ENCODE peak calls at places on chromosomes 11 and 22, in eight cellular contexts. M, D, U, S, L, T, W and Q are unnamed samples.

GRCh38 chr11:60831143-60831500 is 10.8 kb upstream of the CCDC86 start:
- DNase-seq in L (peak; percentile 65), D (peak; percentile 80), S (peak; percentile 81), U (peak; percentile 79), W (peak; percentile 82), T (no peak), M (peak; percentile 85), Q (peak; percentile 74)

GRCh38 chr11:131295986-131296385 is 74.4 kb upstream of the NTM start:
- DNase-seq in D (no peak), M (no peak), U (no peak), L (no peak), W (no peak), T (no peak), S (no peak), Q (no peak)

GRCh38 chr11:8218409-8218808 is 45.3 kb downstream of the LMO1 start:
- DNase-seq in S (no peak), L (no peak), D (no peak), U (no peak), M (no peak), W (no peak), T (no peak), Q (no peak)

GRCh38 chr11:22677153-22677890 is 10.9 kb downstream of the GAS2 start:
- DNase-seq in D (no peak), M (no peak), U (no peak), L (no peak), W (no peak), T (no peak), S (no peak), Q (no peak)

GRCh38 chr22:22720201-22720723 is 75.8 kb downstream of the GGTLC2 start:
- DNase-seq in L (peak; percentile 40), D (peak; percentile 56), U (no peak), T (no peak), W (peak; percentile 54), M (peak; percentile 73), S (no peak), Q (peak; percentile 71)

GRCh38 chr22:49528420-49528720 is 299.3 kb downstream of the BRD1 start:
- DNase-seq in W (no peak), S (no peak), U (no peak), L (no peak), T (no peak), M (no peak), D (no peak), Q (no peak)

GRCh38 chr22:28051787-28052356 is 132.8 kb upstream of the PITPNB start:
- DNase-seq in T (no peak), D (peak; percentile 66), M (peak; percentile 89), W (peak; percentile 33), S (peak; percentile 72), L (no peak), U (peak; percentile 55), Q (peak; percentile 79)

GRCh38 chr22:27719535-27720227 is 81.9 kb downstream of the MN1 start:
- DNase-seq in S (peak; percentile 39), W (no peak), D (peak; percentile 4), T (no peak), L (no peak), M (no peak), U (no peak), Q (peak; percentile 51)

GRCh38 chr22:46672731-46673130 is 52.5 kb downstream of the GRAMD4 start:
- DNase-seq in S (no peak), U (no peak), L (no peak), M (no peak), T (peak; percentile 68), W (no peak), D (no peak), Q (no peak)

GRCh38 chr11:93591247-93591898 is 48.2 kb upstream of the SMCO4 start:
- DNase-seq in L (no peak), D (peak; percentile 48), U (no peak), M (no peak), W (no peak), S (no peak), T (no peak), Q (no peak)

GRCh38 chr11:93744669-93745004 is 3.2 kb downstream of the C11orf54 start:
- DNase-seq in M (no peak), D (no peak), T (no peak), S (no peak), U (no peak), W (no peak), L (no peak), Q (no peak)

GRCh38 chr11:96055706-96056387 is 131.9 kb upstream of the MTMR2 start:
- DNase-seq in T (no peak), W (peak; percentile 52), S (no peak), L (no peak), M (no peak), D (peak; percentile 78), U (no peak), Q (peak; percentile 16)

GRCh38 chr11:40290031-40290650 is 1169.3 kb downstream of the LRRC4C start:
- DNase-seq in M (no peak), U (no peak), W (no peak), S (no peak), L (no peak), D (peak; percentile 12), T (no peak), Q (no peak)

GRCh38 chr11:27350503-27350902 is 12.5 kb downstream of the CCDC34 start:
- DNase-seq in L (no peak), U (no peak), M (no peak), S (no peak), T (no peak), W (no peak), D (no peak), Q (no peak)

GRCh38 chr22:39940757-39941305 is 19.4 kb upstream of the TMA7B start:
- DNase-seq in W (no peak), L (no peak), M (no peak), U (no peak), T (no peak), D (no peak), S (no peak), Q (no peak)

GRCh38 chr11:3222941-3223905 is 4.6 kb upstream of the MRGPRG start:
- DNase-seq in D (no peak), L (no peak), T (no peak), M (no peak), S (no peak), W (no peak), U (no peak), Q (no peak)

GRCh38 chr22:39914584-39914983 is 13.7 kb downstream of the GRAP2 start:
- DNase-seq in L (no peak), W (no peak), T (no peak), U (no peak), S (no peak), D (no peak), M (no peak), Q (no peak)

GRCh38 chr22:25169278-25170031 is 30.2 kb upstream of the CRYBB3 start:
- DNase-seq in U (peak; percentile 31), M (no peak), W (no peak), D (no peak), S (no peak), L (no peak), T (no peak), Q (no peak)

GRCh38 chr11:2450321-2451041 is 5.7 kb downstream of the KCNQ1 start:
- DNase-seq in U (no peak), M (no peak), T (no peak), W (peak; percentile 11), D (no peak), L (no peak), S (no peak), Q (no peak)